ENCODE peak calls at places on chromosomes 12 and 14, in five cellular contexts. Y, P, W, G and A are unnamed samples.

GRCh38 chr12:113414519-113415038 is 7.6 kb upstream of the SDSL start:
- DNase-seq in G (no peak), P (no peak), Y (no peak), W (no peak), A (no peak)

GRCh38 chr12:26276709-26277108 is 81.3 kb downstream of the SSPN start:
- DNase-seq in Y (no peak), G (no peak), W (no peak), P (no peak), A (no peak)

GRCh38 chr12:38389581-38389980 is 73.0 kb downstream of the ALG10B start:
- DNase-seq in P (no peak), W (no peak), G (no peak), Y (no peak), A (no peak)

GRCh38 chr12:45268672-45269406 is 52.9 kb downstream of the ANO6 start:
- DNase-seq in P (peak; percentile 44), G (peak; percentile 48), W (peak; percentile 82), Y (peak; percentile 22), A (peak; percentile 17)

GRCh38 chr12:90987101-90987500 is 17.7 kb downstream of the EPYC start:
- DNase-seq in P (no peak), G (no peak), W (no peak), Y (no peak), A (no peak)

GRCh38 chr12:102061096-102061555 is 665 bp downstream of the WASHC3 start:
- DNase-seq in Y (peak; percentile 41), W (peak; percentile 1), P (no peak), G (no peak), A (peak; percentile 46)

GRCh38 chr12:106645074-106645421 is 62.2 kb downstream of the RFX4 start:
- DNase-seq in G (no peak), W (no peak), Y (no peak), P (peak; percentile 78), A (no peak)

GRCh38 chr12:28443337-28443736 is 253.1 kb downstream of the CCDC91 start:
- DNase-seq in Y (no peak), G (no peak), P (no peak), W (no peak), A (no peak)

GRCh38 chr14:24314377-24315193 is 3.3 kb downstream of the LTB4R start:
- DNase-seq in Y (no peak), P (no peak), W (no peak), G (no peak), A (no peak)

GRCh38 chr14:24316597-24316950 is 5.3 kb downstream of the LTB4R start:
- DNase-seq in W (no peak), Y (no peak), P (no peak), G (no peak), A (no peak)

GRCh38 chr14:24317141-24317927 is 6.0 kb downstream of the LTB4R start:
- DNase-seq in W (no peak), Y (no peak), G (no peak), P (no peak), A (no peak)

GRCh38 chr14:24315243-24315806 is 4.0 kb downstream of the LTB4R start:
- DNase-seq in W (no peak), G (no peak), Y (no peak), P (no peak), A (no peak)

DNA sequence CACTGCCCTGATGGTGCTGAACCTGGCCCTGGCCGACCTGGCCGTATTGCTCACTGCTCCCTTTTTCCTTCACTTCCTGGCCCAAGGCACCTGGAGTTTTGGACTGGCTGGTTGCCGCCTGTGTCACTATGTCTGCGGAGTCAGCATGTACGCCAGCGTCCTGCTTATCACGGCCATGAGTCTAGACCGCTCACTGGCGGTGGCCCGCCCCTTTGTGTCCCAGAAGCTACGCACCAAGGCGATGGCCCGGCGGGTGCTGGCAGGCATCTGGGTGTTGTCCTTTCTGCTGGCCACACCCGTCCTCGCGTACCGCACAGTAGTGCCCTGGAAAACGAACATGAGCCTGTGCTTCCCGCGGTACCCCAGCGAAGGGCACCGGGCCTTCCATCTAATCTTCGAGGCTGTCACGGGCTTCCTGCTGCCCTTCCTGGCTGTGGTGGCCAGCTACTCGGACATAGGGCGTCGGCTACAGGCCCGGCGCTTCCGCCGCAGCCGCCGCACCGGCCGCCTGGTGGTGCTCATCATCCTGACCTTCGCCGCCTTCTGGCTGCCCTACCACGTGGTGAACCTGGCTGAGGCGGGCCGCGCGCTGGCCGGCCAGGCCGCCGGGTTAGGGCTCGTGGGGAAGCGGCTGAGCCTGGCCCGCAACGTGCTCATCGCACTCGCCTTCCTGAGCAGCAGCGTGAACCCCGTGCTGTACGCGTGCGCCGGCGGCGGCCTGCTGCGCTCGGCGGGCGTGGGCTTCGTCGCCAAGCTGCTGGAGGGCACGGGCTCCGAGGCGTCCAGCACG is 4.7 kb downstream of the LTB4R start:
- DNase-seq in G (no peak), P (peak; percentile 73), Y (no peak), W (no peak), A (no peak)
- TF ChIP-seq CTCF in G (no peak), P (peak; percentile 19), Y (no peak), W (peak; percentile 9), A (no peak)

DNA sequence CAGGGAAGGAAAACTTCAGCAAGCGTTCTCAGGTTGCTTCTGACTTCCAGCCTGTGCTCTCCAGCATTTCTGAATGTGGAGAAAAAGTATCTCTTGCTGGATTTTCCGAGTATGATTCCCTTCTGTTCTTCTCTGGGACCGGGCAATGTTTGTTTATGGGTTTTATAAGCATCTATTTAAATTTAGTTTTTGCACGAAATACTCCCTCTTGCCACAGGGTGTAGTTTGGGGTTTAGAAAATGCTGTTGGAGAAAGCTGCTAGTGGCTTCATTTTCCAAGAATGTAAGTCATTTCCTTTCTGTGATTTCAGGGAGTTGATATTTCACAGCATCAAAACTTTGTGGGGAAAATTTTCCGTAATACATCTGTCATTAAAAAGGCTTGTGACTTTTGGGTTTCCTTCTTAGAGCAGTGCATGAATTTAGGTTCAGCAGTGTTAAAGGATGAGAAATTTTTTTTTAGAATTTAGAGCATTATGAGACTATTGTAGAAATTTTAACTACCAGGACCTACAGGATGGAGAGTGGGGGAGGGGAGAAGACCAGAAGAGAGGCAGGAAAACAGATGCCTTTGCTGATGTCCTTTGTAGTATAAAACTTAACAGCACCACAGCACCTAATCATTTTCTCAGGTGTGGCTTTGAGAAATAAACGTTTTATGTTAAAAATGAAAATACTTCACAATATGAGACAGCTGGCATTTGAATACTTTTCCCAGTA is 1.5 kb downstream of the FRMD6 start:
- DNase-seq in W (peak; percentile 60), G (no peak), P (no peak), Y (no peak), A (no peak)
- TF ChIP-seq CTCF in W (peak; percentile 24), G (no peak), P (no peak), Y (no peak), A (no peak)

DNA sequence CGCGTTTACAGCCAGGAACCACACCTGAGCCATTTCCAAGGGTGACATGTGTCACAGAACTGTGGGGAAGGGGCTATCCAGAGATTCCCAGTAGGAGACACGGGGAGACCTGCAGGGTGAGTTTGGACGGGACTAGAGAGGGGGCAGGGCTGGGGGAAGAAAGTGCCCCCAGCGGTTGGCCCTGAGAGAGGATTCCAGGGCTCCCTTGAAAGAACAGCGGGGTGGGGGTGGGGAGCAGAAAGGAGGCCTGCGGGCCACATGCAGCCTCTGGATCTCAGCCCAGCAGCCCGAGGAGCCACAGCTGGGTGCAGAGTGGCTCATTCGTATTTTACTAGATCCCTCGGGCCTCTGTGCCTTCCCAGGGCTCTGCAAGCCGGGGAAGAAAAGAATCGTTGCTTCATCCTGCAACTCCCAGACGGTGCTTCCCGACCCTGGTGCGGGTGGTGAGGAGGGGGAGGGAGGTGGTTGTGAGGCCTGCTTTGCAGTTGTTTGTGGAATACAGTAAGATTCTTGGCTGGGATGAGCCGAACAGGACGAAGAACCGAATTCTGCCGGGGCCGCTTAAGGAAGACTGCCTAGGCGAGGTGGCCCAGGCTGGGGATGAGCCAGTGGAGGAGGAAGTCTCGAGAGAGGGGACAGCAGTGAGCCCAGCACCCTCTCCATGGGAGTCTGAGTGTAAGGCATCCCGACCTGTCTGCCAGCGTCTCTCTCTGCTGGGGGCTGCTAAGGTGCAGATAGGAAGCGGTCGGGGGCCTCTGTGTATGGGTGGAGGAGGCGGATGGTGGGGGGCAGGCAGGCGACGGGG is 36.1 kb upstream of the ANKRD9 start:
- DNase-seq in G (peak; percentile 33), Y (no peak), W (peak; percentile 17), P (no peak), A (no peak)
- TF ChIP-seq CTCF in G (no peak), Y (no peak), W (no peak), P (no peak), A (no peak)

GRCh38 chr14:105198588-105198987 is 17.5 kb upstream of the NUDT14 start:
- DNase-seq in G (no peak), W (no peak), P (no peak), Y (no peak), A (no peak)

GRCh38 chr14:105199093-105199492 is 18.0 kb upstream of the NUDT14 start:
- DNase-seq in P (no peak), G (no peak), W (peak; percentile 19), Y (no peak), A (no peak)

GRCh38 chr14:105200641-105201040 is 19.5 kb upstream of the NUDT14 start:
- DNase-seq in G (no peak), P (no peak), Y (no peak), W (no peak), A (no peak)

GRCh38 chr14:105201156-105201927 is 20.2 kb upstream of the NUDT14 start:
- DNase-seq in P (no peak), G (no peak), Y (no peak), W (no peak), A (no peak)

DNA sequence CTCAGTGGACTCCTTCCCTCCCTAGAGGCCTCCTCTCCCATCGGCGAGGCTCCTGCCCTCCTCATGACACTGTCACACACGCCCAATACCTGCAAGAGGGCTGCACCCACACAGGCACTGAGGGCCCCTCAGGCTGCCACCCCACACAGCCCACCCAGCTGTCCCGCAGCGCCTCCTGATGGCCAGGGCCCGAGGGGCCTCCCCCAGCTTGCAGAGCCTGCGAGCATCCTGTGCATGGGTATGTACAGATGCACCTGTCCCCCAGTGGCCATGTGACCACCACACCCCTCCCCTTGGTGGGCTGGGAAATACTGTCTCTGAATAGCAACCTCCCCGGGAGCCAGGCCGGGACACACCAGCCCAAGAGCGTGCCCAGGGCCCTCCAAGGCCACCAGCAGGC is 19.0 kb upstream of the NUDT14 start:
- DNase-seq in G (no peak), P (no peak), Y (no peak), W (no peak), A (no peak)
- TF ChIP-seq CTCF in G (peak; percentile 9), P (no peak), Y (no peak), W (peak; percentile 11), A (peak; percentile 9)